ENCODE peak calls at places on chromosomes 1 and 21, in five cellular contexts. Q is AG09309, B is fibroblast of pulmonary artery, E is upper lobe of right lung, M is mammary epithelial cell. S is an unnamed sample.

GRCh38 chr1:235152235-235152634 is 8.8 kb downstream of the RBM34 start:
- DNase-seq in Q (no peak), B (no peak), E (no peak), M (no peak), S (no peak)

GRCh38 chr1:174999926-175000696 is at the start of gene CACYBP:
- DNase-seq in Q (no peak), B (peak), E (no peak), M (peak), S (peak)

GRCh38 chr1:89022167-89022959 is at the start of gene GBP3:
- DNase-seq in Q (peak), B (peak), E (no peak), M (peak), S (peak)

GRCh38 chr1:246149543-246149942 is 357.5 kb downstream of the SMYD3 start:
- DNase-seq in Q (no peak), B (no peak), E (no peak), M (no peak), S (no peak)

GRCh38 chr1:165217958-165218357 is 138.6 kb downstream of the LMX1A start:
- DNase-seq in Q (no peak), B (no peak), E (no peak), M (no peak), S (no peak)

GRCh38 chr1:11107541-11107940 is 7.9 kb upstream of the EXOSC10 start:
- DNase-seq in Q (no peak), B (no peak), E (no peak), M (no peak), S (no peak)

GRCh38 chr21:15009964-15010363 is 54.8 kb downstream of the NRIP1 start:
- DNase-seq in Q (no peak), B (peak), E (no peak), M (no peak), S (peak)

GRCh38 chr1:20787100-20787774 is at the start of gene HP1BP3:
- DNase-seq in Q (no peak), B (peak), E (peak), M (peak), S (peak)

GRCh38 chr1:75969550-75969949 is 37.3 kb upstream of the ASB17 start:
- DNase-seq in Q (no peak), B (no peak), E (no peak), M (peak), S (no peak)

GRCh38 chr1:57012280-57012679 is 46.5 kb upstream of the C8B start:
- DNase-seq in Q (no peak), B (no peak), E (no peak), M (no peak), S (no peak)

GRCh38 chr21:41180752-41181151 is 12.8 kb downstream of the BACE2 start:
- DNase-seq in Q (no peak), B (no peak), E (no peak), M (no peak), S (no peak)

GRCh38 chr1:204045430-204045829 is 27.5 kb upstream of the SOX13 start:
- DNase-seq in Q (no peak), B (peak), E (no peak), M (no peak), S (no peak)

GRCh38 chr1:240237305-240237721 is 145.6 kb downstream of the FMN2 start:
- DNase-seq in Q (peak), B (peak), E (no peak), M (no peak), S (peak)

GRCh38 chr1:30782361-30783243 is 25.0 kb upstream of the LAPTM5 start:
- DNase-seq in Q (no peak), B (peak), E (peak), M (peak), S (peak)

GRCh38 chr1:165152727-165153126 is 203.8 kb downstream of the LMX1A start:
- DNase-seq in Q (no peak), B (no peak), E (no peak), M (no peak), S (no peak)

GRCh38 chr21:43210454-43211084 is 41.8 kb downstream of the CRYAA start:
- DNase-seq in Q (no peak), B (no peak), E (peak), M (no peak), S (no peak)

GRCh38 chr21:33797565-33797964 is 118.0 kb downstream of the ATP5PO start:
- DNase-seq in Q (no peak), B (no peak), E (no peak), M (no peak), S (no peak)

GRCh38 chr1:180933141-180933540 is 20.4 kb downstream of the KIAA1614 start:
- DNase-seq in Q (no peak), B (no peak), E (no peak), M (no peak), S (no peak)

GRCh38 chr1:150548632-150549495 is at the start of gene ADAMTSL4:
- DNase-seq in Q (no peak), B (peak), E (peak), M (peak), S (peak)

GRCh38 chr1:229028509-229028908 is 242.4 kb upstream of the RAB4A start:
- DNase-seq in Q (no peak), B (no peak), E (no peak), M (no peak), S (no peak)

GRCh38 chr1:159076753-159077656 is at the start of gene AIM2:
- DNase-seq in Q (peak), B (no peak), E (peak), M (no peak), S (peak)

GRCh38 chr1:212719633-212720032 is 20.0 kb upstream of the BATF3 start:
- DNase-seq in Q (no peak), B (no peak), E (no peak), M (no peak), S (no peak)
- TF ChIP-seq CTCF in Q (no peak), B (no peak), E (no peak), M (no peak), S (no peak)

GRCh38 chr1:112046630-112047029 is 57.2 kb upstream of the KCND3 start:
- DNase-seq in Q (no peak), B (no peak), E (no peak), M (no peak), S (no peak)
- H3K4me3 ChIP-seq in Q (no peak), B (no peak), E (no peak), M (no peak), S (no peak)

DNA sequence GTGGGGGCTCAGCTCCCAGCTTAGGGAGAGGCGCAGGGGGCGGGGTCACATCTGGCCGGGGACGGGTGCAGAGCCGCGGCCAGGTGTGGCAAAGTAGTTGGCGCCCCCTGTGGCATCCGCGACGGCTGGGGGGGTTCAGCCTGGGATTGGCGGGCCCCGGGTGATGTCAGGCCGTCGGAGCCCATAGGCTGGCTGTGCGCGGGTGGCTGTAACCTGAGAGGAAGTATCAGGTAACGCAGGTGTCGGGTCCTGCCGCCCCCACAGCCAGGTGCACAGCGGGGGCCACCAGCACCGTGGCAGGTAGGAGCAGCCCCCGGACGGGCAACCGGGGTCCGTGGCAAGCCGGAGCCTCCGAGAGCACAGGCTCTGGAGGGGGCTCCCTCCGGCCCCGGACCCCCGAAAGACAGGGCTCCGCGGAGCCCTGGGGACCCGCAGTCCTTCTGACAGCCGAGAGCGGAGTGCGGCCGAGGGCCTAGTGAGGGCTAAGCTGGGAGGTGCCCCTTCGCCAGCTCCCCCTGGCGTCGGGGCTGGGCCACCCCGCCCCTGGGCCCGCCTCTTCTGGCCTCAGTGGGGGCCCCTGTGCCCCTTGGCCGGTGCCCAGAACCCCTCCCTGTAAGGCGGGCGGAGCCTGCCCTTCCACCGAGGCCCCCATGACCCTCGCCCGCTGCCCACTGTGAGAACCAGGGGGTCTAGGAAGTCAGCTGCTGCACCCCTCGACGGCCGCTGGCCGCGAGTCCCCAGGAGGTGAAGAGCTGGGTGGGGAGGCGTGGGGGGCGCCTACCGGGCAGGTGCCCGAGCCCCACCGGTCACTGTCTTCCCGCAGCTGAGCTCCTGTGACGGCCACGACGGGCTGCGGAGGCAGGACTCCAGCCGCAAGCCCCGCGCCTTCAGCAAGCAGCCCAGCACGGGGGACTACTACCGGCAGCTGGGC is 17.9 kb downstream of the TNFRSF25 start:
- DNase-seq in Q (no peak), B (no peak), E (no peak), M (no peak), S (no peak)
- TF ChIP-seq CTCF in Q (no peak), B (no peak), E (no peak), M (no peak), S (no peak)

DNA sequence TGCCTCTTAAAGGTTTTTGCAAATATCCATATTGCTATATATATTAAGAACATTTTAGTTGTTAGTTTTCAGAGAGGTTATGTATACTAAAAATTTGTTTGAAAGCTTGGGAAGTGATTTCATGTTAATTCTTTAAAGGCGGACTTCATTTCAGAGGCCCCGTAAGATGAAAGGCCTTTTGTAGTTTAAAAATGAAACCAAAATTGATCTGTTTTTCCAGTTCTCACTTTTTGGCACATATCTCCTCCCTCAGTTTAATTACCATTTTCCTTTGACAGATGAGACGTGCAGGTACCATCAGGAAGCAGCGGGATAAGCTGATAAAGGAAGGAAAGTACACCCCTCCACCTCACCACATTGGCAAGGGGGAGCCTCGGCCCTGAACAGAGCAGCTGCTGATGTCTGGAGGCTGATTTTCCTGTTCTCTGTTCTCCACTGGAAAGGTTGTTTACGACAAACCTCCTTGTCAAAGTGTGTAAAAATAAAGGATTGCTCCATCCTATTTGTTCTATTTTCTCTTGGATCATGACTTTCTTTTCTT is 8.0 kb downstream of the NDUFS5 start:
- DNase-seq in Q (no peak), B (no peak), E (peak), M (no peak), S (no peak)
- H3K4me3 ChIP-seq in Q (no peak), B (no peak), E (no peak), M (no peak), S (no peak)

GRCh38 chr1:64378826-64379225 is 91.1 kb upstream of the CACHD1 start:
- DNase-seq in Q (no peak), B (no peak), E (no peak), M (no peak), S (peak)
- TF ChIP-seq CTCF in Q (peak), B (peak), E (no peak), M (no peak), S (peak)

GRCh38 chr1:46097149-46097472 is 35.3 kb downstream of the PIK3R3 start:
- DNase-seq in Q (no peak), B (no peak), E (no peak), M (no peak), S (no peak)

GRCh38 chr1:46094454-46094853 is 38.0 kb downstream of the PIK3R3 start:
- DNase-seq in Q (no peak), B (peak), E (no peak), M (no peak), S (no peak)

GRCh38 chr1:46098043-46098712 is 34.3 kb downstream of the PIK3R3 start:
- DNase-seq in Q (no peak), B (no peak), E (no peak), M (no peak), S (no peak)

GRCh38 chr1:46099215-46099614 is 33.2 kb downstream of the PIK3R3 start:
- DNase-seq in Q (no peak), B (no peak), E (no peak), M (no peak), S (no peak)

DNA sequence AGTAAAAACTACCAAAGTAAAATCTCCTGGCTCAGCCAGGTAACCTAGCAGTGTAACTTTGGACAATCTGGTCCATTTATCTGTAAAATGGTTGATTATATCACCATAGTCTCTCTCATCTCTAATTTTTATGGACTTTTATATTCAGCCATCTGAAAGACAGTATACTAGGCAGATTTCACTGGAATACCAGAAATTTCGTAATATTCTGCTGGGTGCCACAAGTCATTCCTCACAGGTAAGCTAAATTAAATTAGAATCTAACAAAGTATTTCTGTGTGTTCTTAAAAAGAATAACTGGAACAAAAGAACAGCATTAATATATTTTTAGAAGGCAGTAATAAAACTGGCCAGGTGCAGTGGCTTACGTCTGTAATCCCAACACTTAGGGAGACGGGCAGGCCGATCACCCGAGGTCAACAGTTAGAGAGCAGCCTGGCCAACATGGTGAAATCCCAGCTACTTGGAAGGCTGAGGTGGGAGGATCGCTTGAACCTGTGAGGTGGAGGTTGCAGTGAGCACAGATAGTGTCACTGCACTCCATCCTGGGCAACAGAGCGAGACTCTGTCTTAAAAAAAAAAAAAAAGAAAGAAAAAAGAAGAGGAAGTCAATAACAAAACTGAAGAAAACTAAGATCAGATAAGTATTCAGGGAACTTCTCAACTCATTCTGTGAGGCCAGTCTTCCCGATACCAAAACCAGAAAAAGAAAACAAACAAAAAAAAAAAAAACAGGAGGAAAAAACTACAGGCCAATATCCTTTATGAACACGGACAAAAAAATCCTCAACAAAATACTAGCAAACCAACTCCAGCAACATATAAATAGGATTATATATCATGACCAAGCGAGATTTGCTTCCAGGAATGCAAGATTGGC is 35.9 kb downstream of the PIK3R3 start:
- DNase-seq in Q (no peak), B (no peak), E (no peak), M (no peak), S (no peak)
- H3K4me3 ChIP-seq in Q (no peak), B (no peak), E (no peak), M (no peak), S (no peak)